ENCODE peak calls at places on chromosomes 12 and 14, in four cellular contexts. One of them, this sample, is unnamed.
A peak's percentile ranks its signal among the peaks of the same experiment; 100 is the strongest.

GRCh38 chr12:111174283-111175108 is 194.4 kb downstream of the PHETA1 start:
- DNase-seq in astrocyte of the spinal cord: no peak
- DNase-seq in right lobe of liver: no peak
- DNase-seq in cardiac fibroblast: no peak
- DNase-seq in this sample: no peak

GRCh38 chr12:120013659-120014380 is 24.8 kb downstream of the BICDL1 start:
- DNase-seq in astrocyte of the spinal cord: no peak
- DNase-seq in right lobe of liver: no peak
- DNase-seq in cardiac fibroblast: no peak
- DNase-seq in this sample: no peak

GRCh38 chr12:102423447-102423846 is 56.9 kb downstream of the IGF1 start:
- DNase-seq in astrocyte of the spinal cord: peak; percentile 2
- DNase-seq in right lobe of liver: no peak
- DNase-seq in cardiac fibroblast: no peak
- DNase-seq in this sample: no peak

GRCh38 chr12:104457746-104458644 is 1.2 kb downstream of the CHST11 start:
- DNase-seq in astrocyte of the spinal cord: no peak
- DNase-seq in right lobe of liver: peak; percentile 42
- DNase-seq in cardiac fibroblast: no peak
- DNase-seq in this sample: no peak

GRCh38 chr14:94366146-94366887 is 22.1 kb downstream of the SERPINA1 start:
- DNase-seq in astrocyte of the spinal cord: no peak
- DNase-seq in right lobe of liver: no peak
- DNase-seq in cardiac fibroblast: no peak
- DNase-seq in this sample: no peak

GRCh38 chr12:69007166-69007857 is 74.3 kb upstream of the CPM start:
- DNase-seq in astrocyte of the spinal cord: peak; percentile 84
- DNase-seq in right lobe of liver: no peak
- DNase-seq in cardiac fibroblast: peak; percentile 75
- DNase-seq in this sample: no peak

GRCh38 chr12:133129368-133130037 is 571 bp downstream of the ZNF891 start:
- DNase-seq in astrocyte of the spinal cord: no peak
- DNase-seq in right lobe of liver: peak; percentile 16
- DNase-seq in cardiac fibroblast: peak; percentile 42
- DNase-seq in this sample: no peak

GRCh38 chr14:76829650-76830421 is 3.6 kb downstream of the LRRC74A start:
- DNase-seq in astrocyte of the spinal cord: no peak
- DNase-seq in right lobe of liver: no peak
- DNase-seq in cardiac fibroblast: peak; percentile 81
- DNase-seq in this sample: no peak

GRCh38 chr12:15116073-15116472 is 105.1 kb downstream of the RERG start:
- DNase-seq in astrocyte of the spinal cord: peak; percentile 14
- DNase-seq in right lobe of liver: no peak
- DNase-seq in cardiac fibroblast: peak; percentile 1
- DNase-seq in this sample: no peak

GRCh38 chr12:15227004-15227679 is 5.9 kb upstream of the RERG start:
- DNase-seq in astrocyte of the spinal cord: peak; percentile 65
- DNase-seq in right lobe of liver: peak; percentile 33
- DNase-seq in cardiac fibroblast: peak; percentile 75
- DNase-seq in this sample: no peak

GRCh38 chr14:63286071-63286470 is 32.7 kb downstream of the GPHB5 start:
- DNase-seq in astrocyte of the spinal cord: no peak
- DNase-seq in right lobe of liver: no peak
- DNase-seq in cardiac fibroblast: no peak
- DNase-seq in this sample: no peak
- TF ChIP-seq CTCF in astrocyte of the spinal cord: no peak
- TF ChIP-seq CTCF in right lobe of liver: no peak
- TF ChIP-seq CTCF in cardiac fibroblast: no peak
- TF ChIP-seq CTCF in this sample: no peak

GRCh38 chr12:118816296-118816695 is 165.0 kb upstream of the SRRM4 start:
- DNase-seq in astrocyte of the spinal cord: no peak
- DNase-seq in right lobe of liver: no peak
- DNase-seq in cardiac fibroblast: no peak
- DNase-seq in this sample: no peak

GRCh38 chr12:118827047-118827446 is 154.3 kb upstream of the SRRM4 start:
- DNase-seq in astrocyte of the spinal cord: no peak
- DNase-seq in right lobe of liver: no peak
- DNase-seq in cardiac fibroblast: no peak
- DNase-seq in this sample: no peak

DNA sequence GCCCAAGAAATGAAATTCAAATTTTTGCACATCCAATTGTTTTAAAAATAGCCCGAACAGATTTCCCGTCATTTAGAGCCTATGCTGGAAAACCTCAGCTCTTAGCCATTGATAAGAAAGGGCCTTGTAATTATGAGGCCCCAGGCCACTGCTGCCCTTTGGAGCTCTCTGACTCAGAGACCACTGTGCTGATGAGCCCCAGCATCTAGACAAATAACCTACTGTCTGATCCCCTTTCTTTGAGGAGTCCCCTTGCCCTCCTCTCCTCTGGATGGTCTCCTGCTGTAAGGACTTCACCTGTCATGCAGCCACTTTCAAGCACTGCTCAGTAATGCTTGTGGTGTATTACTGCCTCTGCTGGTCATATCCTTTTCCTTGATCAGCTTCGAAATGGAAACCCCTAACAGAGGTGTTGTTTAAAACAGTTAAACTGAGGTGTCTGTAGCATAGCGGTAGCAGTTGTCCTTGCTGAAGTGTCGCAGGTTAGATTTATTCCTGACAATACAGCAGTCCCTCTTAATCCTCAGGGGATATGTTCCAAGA is 159.9 kb upstream of the SRRM4 start:
- DNase-seq in astrocyte of the spinal cord: no peak
- DNase-seq in right lobe of liver: no peak
- DNase-seq in cardiac fibroblast: no peak
- DNase-seq in this sample: no peak
- TF ChIP-seq CTCF in astrocyte of the spinal cord: no peak
- TF ChIP-seq CTCF in right lobe of liver: no peak
- TF ChIP-seq CTCF in cardiac fibroblast: no peak
- TF ChIP-seq CTCF in this sample: no peak

GRCh38 chr12:95967301-95967700 is 24.2 kb downstream of the AMDHD1 start:
- DNase-seq in astrocyte of the spinal cord: no peak
- DNase-seq in right lobe of liver: no peak
- DNase-seq in cardiac fibroblast: no peak
- DNase-seq in this sample: no peak

GRCh38 chr12:95966287-95966870 is 23.2 kb downstream of the AMDHD1 start:
- DNase-seq in astrocyte of the spinal cord: no peak
- DNase-seq in right lobe of liver: peak; percentile 51
- DNase-seq in cardiac fibroblast: no peak
- DNase-seq in this sample: no peak

GRCh38 chr12:95960241-95960640 is 17.1 kb downstream of the AMDHD1 start:
- DNase-seq in astrocyte of the spinal cord: no peak
- DNase-seq in right lobe of liver: no peak
- DNase-seq in cardiac fibroblast: no peak
- DNase-seq in this sample: no peak

GRCh38 chr12:95959107-95959506 is 16.0 kb downstream of the AMDHD1 start:
- DNase-seq in astrocyte of the spinal cord: peak; percentile 8
- DNase-seq in right lobe of liver: no peak
- DNase-seq in cardiac fibroblast: peak; percentile 16
- DNase-seq in this sample: no peak

GRCh38 chr12:95963104-95963503 is 20.0 kb downstream of the AMDHD1 start:
- DNase-seq in astrocyte of the spinal cord: no peak
- DNase-seq in right lobe of liver: no peak
- DNase-seq in cardiac fibroblast: no peak
- DNase-seq in this sample: no peak
- TF ChIP-seq CTCF in astrocyte of the spinal cord: no peak
- TF ChIP-seq CTCF in right lobe of liver: peak; percentile 16
- TF ChIP-seq CTCF in cardiac fibroblast: peak; percentile 10
- TF ChIP-seq CTCF in this sample: peak; percentile 63

GRCh38 chr14:26004342-26004741 is 593.5 kb downstream of the NOVA1 start:
- DNase-seq in astrocyte of the spinal cord: no peak
- DNase-seq in right lobe of liver: no peak
- DNase-seq in cardiac fibroblast: no peak
- DNase-seq in this sample: no peak

DNA sequence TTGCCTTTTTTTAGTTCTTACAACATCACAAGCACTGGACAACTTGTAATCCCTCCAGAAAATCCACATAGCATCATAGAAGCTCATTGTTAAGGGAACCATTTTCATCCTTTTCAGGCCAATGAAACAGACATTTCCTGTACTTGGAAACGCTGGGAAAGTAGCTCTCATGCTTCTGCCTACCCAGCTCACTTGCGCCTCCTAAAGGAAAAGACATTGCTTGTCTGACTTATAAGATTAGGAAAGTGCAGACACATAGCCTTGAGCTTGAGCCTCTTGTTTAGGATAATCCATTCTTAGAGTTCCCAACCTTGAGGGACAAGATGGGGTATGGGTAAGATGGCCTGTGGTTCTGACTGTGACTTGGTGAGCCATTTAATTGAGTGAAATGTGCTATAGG is 589.5 kb downstream of the NOVA1 start:
- DNase-seq in astrocyte of the spinal cord: no peak
- DNase-seq in right lobe of liver: no peak
- DNase-seq in cardiac fibroblast: no peak
- DNase-seq in this sample: no peak
- TF ChIP-seq CTCF in astrocyte of the spinal cord: peak; percentile 2
- TF ChIP-seq CTCF in right lobe of liver: no peak
- TF ChIP-seq CTCF in cardiac fibroblast: peak; percentile 8
- TF ChIP-seq CTCF in this sample: no peak